ENCODE peak calls at places on chromosomes 16 and 17, in nine cellular contexts. B, S, J, X, Q, F, G, D and T are unnamed samples.

GRCh38 chr17:8372422-8372821 is 4.1 kb downstream of the KRABD2 start:
- DNase-seq in Q (no peak), S (no peak), D (no peak), F (no peak), G (no peak), B (no peak), J (no peak), X (no peak), T (no peak)

GRCh38 chr17:76385892-76386786 is 1.7 kb downstream of the SPHK1 start:
- DNase-seq in S (peak; percentile 78), D (peak; percentile 68), B (peak; percentile 81), Q (peak; percentile 90), J (peak; percentile 77), F (peak; percentile 98), G (no peak), X (peak; percentile 38), T (peak; percentile 81)

GRCh38 chr17:4704991-4705390 is 1.1 kb upstream of the PELP1 start:
- DNase-seq in J (peak; percentile 23), D (no peak), X (no peak), B (no peak), S (no peak), Q (no peak), G (no peak), F (no peak), T (no peak)

GRCh38 chr17:30226878-30227277 is 8.6 kb downstream of the SLC6A4 start:
- DNase-seq in D (no peak), S (no peak), F (no peak), X (no peak), Q (no peak), J (no peak), B (no peak), G (no peak), T (no peak)

GRCh38 chr17:74763565-74764387 is 12.4 kb downstream of the NAT9 start:
- DNase-seq in F (no peak), G (no peak), J (no peak), B (peak; percentile 81), Q (no peak), D (no peak), S (no peak), X (no peak), T (no peak)

GRCh38 chr17:47797797-47798196 is 23.8 kb downstream of the OSBPL7 start:
- DNase-seq in G (no peak), J (no peak), B (no peak), F (no peak), X (no peak), S (no peak), Q (peak; percentile 21), D (no peak), T (no peak)

GRCh38 chr17:48558057-48558456 is 13.1 kb upstream of the HOXB2 start:
- DNase-seq in F (no peak), B (no peak), G (no peak), X (no peak), D (no peak), S (no peak), J (no peak), Q (no peak), T (no peak)

GRCh38 chr17:28871056-28871579 is 16.3 kb downstream of the ERAL1 start:
- DNase-seq in J (no peak), Q (no peak), B (no peak), D (no peak), X (no peak), G (no peak), F (no peak), S (no peak), T (no peak)

GRCh38 chr16:67278773-67279295 is 498 bp upstream of the PLEKHG4 start:
- DNase-seq in S (no peak), F (peak; percentile 89), B (no peak), Q (peak; percentile 53), J (no peak), G (no peak), D (no peak), X (peak; percentile 40), T (no peak)

GRCh38 chr17:9576521-9577401 is at the start of gene CFAP52:
- DNase-seq in S (peak; percentile 72), J (peak; percentile 84), X (peak; percentile 43), G (peak; percentile 48), D (peak; percentile 47), B (peak; percentile 85), F (peak; percentile 84), Q (peak; percentile 95), T (peak; percentile 71)

GRCh38 chr17:46063239-46063638 is 64.2 kb downstream of the STH start:
- DNase-seq in F (peak; percentile 84), Q (no peak), X (no peak), G (no peak), D (peak; percentile 82), B (no peak), S (no peak), J (no peak), T (no peak)

GRCh38 chr17:50890675-50891516 is 24.7 kb upstream of the TOB1 start:
- DNase-seq in X (no peak), D (no peak), G (no peak), F (peak; percentile 55), J (peak; percentile 2), B (no peak), S (no peak), Q (no peak), T (no peak)

GRCh38 chr16:52035406-52035805 is 511.5 kb downstream of the TOX3 start:
- DNase-seq in D (no peak), S (no peak), J (no peak), G (no peak), Q (no peak), F (no peak), B (no peak), X (no peak), T (no peak)